ENCODE peak calls at places on chromosomes 12 and 14, in six cellular contexts. One of them, this sample, is unnamed.

GRCh38 chr12:52354197-52354596 is 13.1 kb downstream of the KRT85 start:
- DNase-seq in Ammon's horn: no peak
- DNase-seq in myocyte: no peak
- DNase-seq in EH: peak; percentile 21
- DNase-seq in brain microvascular endothelial cell: no peak
- DNase-seq in T-helper 1 cell: no peak
- DNase-seq in this sample: no peak

GRCh38 chr14:66568220-66568619 is 60.3 kb downstream of the GPHN start:
- DNase-seq in Ammon's horn: no peak
- DNase-seq in myocyte: no peak
- DNase-seq in EH: no peak
- DNase-seq in brain microvascular endothelial cell: no peak
- DNase-seq in T-helper 1 cell: no peak
- DNase-seq in this sample: no peak

GRCh38 chr12:75812341-75813018 is 219.1 kb downstream of the PHLDA1 start:
- DNase-seq in Ammon's horn: peak; percentile 32
- DNase-seq in myocyte: no peak
- DNase-seq in EH: peak; percentile 76
- DNase-seq in brain microvascular endothelial cell: no peak
- DNase-seq in T-helper 1 cell: no peak
- DNase-seq in this sample: no peak

GRCh38 chr12:49105504-49106120 is 5.0 kb downstream of the LMBR1L start:
- DNase-seq in Ammon's horn: no peak
- DNase-seq in myocyte: no peak
- DNase-seq in EH: peak; percentile 61
- DNase-seq in brain microvascular endothelial cell: peak; percentile 48
- DNase-seq in T-helper 1 cell: no peak
- DNase-seq in this sample: no peak

GRCh38 chr12:117037296-117038022 is 61.8 kb downstream of the TESC start:
- DNase-seq in Ammon's horn: no peak
- DNase-seq in myocyte: no peak
- DNase-seq in EH: no peak
- DNase-seq in brain microvascular endothelial cell: no peak
- DNase-seq in T-helper 1 cell: no peak
- DNase-seq in this sample: no peak

GRCh38 chr12:79555006-79555925 is 135.5 kb downstream of the PAWR start:
- DNase-seq in Ammon's horn: peak; percentile 45
- DNase-seq in myocyte: peak; percentile 63
- DNase-seq in EH: peak; percentile 65
- DNase-seq in brain microvascular endothelial cell: peak; percentile 52
- DNase-seq in T-helper 1 cell: no peak
- DNase-seq in this sample: peak; percentile 23

GRCh38 chr12:97573901-97574300 is 111.3 kb downstream of the RMST start:
- DNase-seq in Ammon's horn: no peak
- DNase-seq in myocyte: no peak
- DNase-seq in EH: no peak
- DNase-seq in brain microvascular endothelial cell: no peak
- DNase-seq in T-helper 1 cell: no peak
- DNase-seq in this sample: no peak

GRCh38 chr12:132285991-132286681 is 43.3 kb downstream of the GALNT9 start:
- DNase-seq in Ammon's horn: peak; percentile 43
- DNase-seq in myocyte: no peak
- DNase-seq in EH: peak; percentile 57
- DNase-seq in brain microvascular endothelial cell: peak; percentile 51
- DNase-seq in T-helper 1 cell: no peak
- DNase-seq in this sample: no peak

GRCh38 chr12:54596526-54596946 is 8.1 kb upstream of the PPP1R1A start:
- DNase-seq in Ammon's horn: peak; percentile 79
- DNase-seq in myocyte: peak; percentile 77
- DNase-seq in EH: peak; percentile 62
- DNase-seq in brain microvascular endothelial cell: peak; percentile 66
- DNase-seq in T-helper 1 cell: no peak
- DNase-seq in this sample: peak; percentile 37

GRCh38 chr14:50059773-50060629 is 56.4 kb downstream of the VCPKMT start:
- DNase-seq in Ammon's horn: peak; percentile 29
- DNase-seq in myocyte: no peak
- DNase-seq in EH: no peak
- DNase-seq in brain microvascular endothelial cell: no peak
- DNase-seq in T-helper 1 cell: no peak
- DNase-seq in this sample: no peak

GRCh38 chr12:92290016-92290685 is 144.5 kb upstream of the BTG1 start:
- DNase-seq in Ammon's horn: no peak
- DNase-seq in myocyte: peak; percentile 85
- DNase-seq in EH: peak; percentile 84
- DNase-seq in brain microvascular endothelial cell: peak; percentile 67
- DNase-seq in T-helper 1 cell: no peak
- DNase-seq in this sample: no peak

GRCh38 chr12:114579389-114579788 is 104.6 kb downstream of the TBX3 start:
- DNase-seq in Ammon's horn: no peak
- DNase-seq in myocyte: no peak
- DNase-seq in EH: no peak
- DNase-seq in brain microvascular endothelial cell: no peak
- DNase-seq in T-helper 1 cell: no peak
- DNase-seq in this sample: no peak

GRCh38 chr12:53118771-53119300 is 15.6 kb downstream of the SOAT2 start:
- DNase-seq in Ammon's horn: no peak
- DNase-seq in myocyte: no peak
- DNase-seq in EH: no peak
- DNase-seq in brain microvascular endothelial cell: no peak
- DNase-seq in T-helper 1 cell: no peak
- DNase-seq in this sample: no peak

GRCh38 chr14:55889124-55889523 is 229.1 kb upstream of the PELI2 start:
- DNase-seq in Ammon's horn: no peak
- DNase-seq in myocyte: no peak
- DNase-seq in EH: no peak
- DNase-seq in brain microvascular endothelial cell: no peak
- DNase-seq in T-helper 1 cell: no peak
- DNase-seq in this sample: no peak

GRCh38 chr12:54376596-54377468 is 7.7 kb downstream of the ZNF385A start:
- DNase-seq in Ammon's horn: no peak
- DNase-seq in myocyte: no peak
- DNase-seq in EH: no peak
- DNase-seq in brain microvascular endothelial cell: no peak
- DNase-seq in T-helper 1 cell: no peak
- DNase-seq in this sample: no peak

GRCh38 chr12:92619026-92619425 is 83.8 kb upstream of the PLEKHG7 start:
- DNase-seq in Ammon's horn: no peak
- DNase-seq in myocyte: peak; percentile 88
- DNase-seq in EH: no peak
- DNase-seq in brain microvascular endothelial cell: no peak
- DNase-seq in T-helper 1 cell: no peak
- DNase-seq in this sample: no peak

GRCh38 chr14:104871656-104872468 is 6.8 kb downstream of the CEP170B start:
- DNase-seq in Ammon's horn: no peak
- DNase-seq in myocyte: no peak
- DNase-seq in EH: no peak
- DNase-seq in brain microvascular endothelial cell: no peak
- DNase-seq in T-helper 1 cell: peak; percentile 9
- DNase-seq in this sample: no peak

GRCh38 chr12:97142737-97143450 is 235.8 kb downstream of the NEDD1 start:
- DNase-seq in Ammon's horn: peak; percentile 14
- DNase-seq in myocyte: no peak
- DNase-seq in EH: no peak
- DNase-seq in brain microvascular endothelial cell: no peak
- DNase-seq in T-helper 1 cell: no peak
- DNase-seq in this sample: no peak

This sample was measured in T-helper 2 cell.